ENCODE peak calls at places on chromosomes 13 and 19, in ten cellular contexts. One of them, this sample, is unnamed.

GRCh38 chr19:873084-874019 is 13.9 kb downstream of the CFD start:
- DNase-seq in tibial artery: no peak
- DNase-seq in pancreas: no peak
- DNase-seq in lung: peak
- DNase-seq in A549: peak
- DNase-seq in vagina: no peak
- DNase-seq in brain microvascular endothelial cell: no peak
- DNase-seq in AG04450: no peak
- DNase-seq in CD8-positive, alpha-beta memory T cell: peak
- DNase-seq in gastrocnemius medialis: no peak
- DNase-seq in this sample: peak

GRCh38 chr19:56071151-56071550 is 49.9 kb downstream of the ZNF787 start:
- DNase-seq in CD8-positive, alpha-beta memory T cell: no peak
- DNase-seq in gastrocnemius medialis: no peak
- DNase-seq in lung: no peak
- DNase-seq in AG04450: no peak
- DNase-seq in pancreas: no peak
- DNase-seq in tibial artery: no peak
- DNase-seq in brain microvascular endothelial cell: no peak
- DNase-seq in vagina: no peak
- DNase-seq in A549: no peak
- DNase-seq in this sample: no peak

GRCh38 chr13:49165798-49166752 is 54.1 kb upstream of the MLNR start:
- DNase-seq in vagina: no peak
- DNase-seq in gastrocnemius medialis: no peak
- DNase-seq in CD8-positive, alpha-beta memory T cell: no peak
- DNase-seq in lung: no peak
- DNase-seq in pancreas: no peak
- DNase-seq in brain microvascular endothelial cell: no peak
- DNase-seq in A549: no peak
- DNase-seq in tibial artery: no peak
- DNase-seq in AG04450: no peak
- DNase-seq in this sample: no peak

GRCh38 chr19:47075179-47075811 is 26.9 kb upstream of the TMEM160 start:
- DNase-seq in vagina: no peak
- DNase-seq in brain microvascular endothelial cell: no peak
- DNase-seq in CD8-positive, alpha-beta memory T cell: no peak
- DNase-seq in A549: no peak
- DNase-seq in gastrocnemius medialis: no peak
- DNase-seq in tibial artery: no peak
- DNase-seq in lung: no peak
- DNase-seq in AG04450: no peak
- DNase-seq in pancreas: no peak
- DNase-seq in this sample: peak

GRCh38 chr13:97194473-97194872 is 27.7 kb upstream of the MBNL2 start:
- DNase-seq in tibial artery: no peak
- DNase-seq in vagina: no peak
- DNase-seq in lung: no peak
- DNase-seq in gastrocnemius medialis: no peak
- DNase-seq in CD8-positive, alpha-beta memory T cell: no peak
- DNase-seq in brain microvascular endothelial cell: peak
- DNase-seq in A549: no peak
- DNase-seq in pancreas: no peak
- DNase-seq in AG04450: no peak
- DNase-seq in this sample: no peak

GRCh38 chr13:25001807-25002206 is 94.1 kb upstream of the PABPC3 start:
- DNase-seq in A549: no peak
- DNase-seq in AG04450: no peak
- DNase-seq in gastrocnemius medialis: no peak
- DNase-seq in brain microvascular endothelial cell: no peak
- DNase-seq in vagina: no peak
- DNase-seq in lung: no peak
- DNase-seq in tibial artery: no peak
- DNase-seq in pancreas: no peak
- DNase-seq in CD8-positive, alpha-beta memory T cell: no peak
- DNase-seq in this sample: no peak

GRCh38 chr19:42038675-42039074 is 31.3 kb downstream of the GRIK5 start:
- DNase-seq in tibial artery: no peak
- DNase-seq in vagina: no peak
- DNase-seq in CD8-positive, alpha-beta memory T cell: no peak
- DNase-seq in gastrocnemius medialis: peak
- DNase-seq in brain microvascular endothelial cell: no peak
- DNase-seq in pancreas: no peak
- DNase-seq in lung: no peak
- DNase-seq in AG04450: no peak
- DNase-seq in A549: no peak
- DNase-seq in this sample: peak

GRCh38 chr19:41352609-41353465 is 885 bp downstream of the TGFB1 start:
- DNase-seq in lung: peak
- DNase-seq in CD8-positive, alpha-beta memory T cell: peak
- DNase-seq in AG04450: no peak
- DNase-seq in tibial artery: peak
- DNase-seq in pancreas: peak
- DNase-seq in gastrocnemius medialis: no peak
- DNase-seq in A549: peak
- DNase-seq in brain microvascular endothelial cell: peak
- DNase-seq in vagina: no peak
- DNase-seq in this sample: peak

GRCh38 chr13:73337511-73337910 is 278.7 kb downstream of the KLF5 start:
- DNase-seq in pancreas: no peak
- DNase-seq in tibial artery: no peak
- DNase-seq in brain microvascular endothelial cell: no peak
- DNase-seq in AG04450: no peak
- DNase-seq in lung: no peak
- DNase-seq in CD8-positive, alpha-beta memory T cell: no peak
- DNase-seq in gastrocnemius medialis: no peak
- DNase-seq in vagina: no peak
- DNase-seq in A549: no peak
- DNase-seq in this sample: no peak

GRCh38 chr13:73334459-73334858 is 275.7 kb downstream of the KLF5 start:
- DNase-seq in lung: no peak
- DNase-seq in tibial artery: no peak
- DNase-seq in AG04450: no peak
- DNase-seq in A549: peak
- DNase-seq in brain microvascular endothelial cell: no peak
- DNase-seq in pancreas: no peak
- DNase-seq in CD8-positive, alpha-beta memory T cell: no peak
- DNase-seq in gastrocnemius medialis: no peak
- DNase-seq in vagina: no peak
- DNase-seq in this sample: no peak

GRCh38 chr13:73335226-73335625 is 276.4 kb downstream of the KLF5 start:
- DNase-seq in pancreas: no peak
- DNase-seq in tibial artery: no peak
- DNase-seq in brain microvascular endothelial cell: peak
- DNase-seq in A549: peak
- DNase-seq in lung: no peak
- DNase-seq in AG04450: no peak
- DNase-seq in vagina: no peak
- DNase-seq in gastrocnemius medialis: no peak
- DNase-seq in CD8-positive, alpha-beta memory T cell: no peak
- DNase-seq in this sample: no peak

GRCh38 chr13:73336789-73337188 is 278.0 kb downstream of the KLF5 start:
- DNase-seq in lung: no peak
- DNase-seq in brain microvascular endothelial cell: no peak
- DNase-seq in pancreas: no peak
- DNase-seq in gastrocnemius medialis: no peak
- DNase-seq in tibial artery: no peak
- DNase-seq in CD8-positive, alpha-beta memory T cell: no peak
- DNase-seq in vagina: no peak
- DNase-seq in A549: peak
- DNase-seq in AG04450: no peak
- DNase-seq in this sample: no peak

GRCh38 chr13:73335938-73336337 is 277.1 kb downstream of the KLF5 start:
- DNase-seq in CD8-positive, alpha-beta memory T cell: no peak
- DNase-seq in AG04450: no peak
- DNase-seq in pancreas: no peak
- DNase-seq in vagina: no peak
- DNase-seq in brain microvascular endothelial cell: no peak
- DNase-seq in lung: no peak
- DNase-seq in gastrocnemius medialis: no peak
- DNase-seq in A549: peak
- DNase-seq in tibial artery: no peak
- DNase-seq in this sample: no peak
- H3K27ac ChIP-seq in CD8-positive, alpha-beta memory T cell: no peak
- H3K27ac ChIP-seq in AG04450: no peak
- H3K27ac ChIP-seq in pancreas: no peak
- H3K27ac ChIP-seq in vagina: no peak
- H3K27ac ChIP-seq in brain microvascular endothelial cell: no peak
- H3K27ac ChIP-seq in lung: no peak
- H3K27ac ChIP-seq in gastrocnemius medialis: no peak
- H3K27ac ChIP-seq in A549: peak
- H3K27ac ChIP-seq in tibial artery: no peak
- H3K27ac ChIP-seq in this sample: no peak

DNA sequence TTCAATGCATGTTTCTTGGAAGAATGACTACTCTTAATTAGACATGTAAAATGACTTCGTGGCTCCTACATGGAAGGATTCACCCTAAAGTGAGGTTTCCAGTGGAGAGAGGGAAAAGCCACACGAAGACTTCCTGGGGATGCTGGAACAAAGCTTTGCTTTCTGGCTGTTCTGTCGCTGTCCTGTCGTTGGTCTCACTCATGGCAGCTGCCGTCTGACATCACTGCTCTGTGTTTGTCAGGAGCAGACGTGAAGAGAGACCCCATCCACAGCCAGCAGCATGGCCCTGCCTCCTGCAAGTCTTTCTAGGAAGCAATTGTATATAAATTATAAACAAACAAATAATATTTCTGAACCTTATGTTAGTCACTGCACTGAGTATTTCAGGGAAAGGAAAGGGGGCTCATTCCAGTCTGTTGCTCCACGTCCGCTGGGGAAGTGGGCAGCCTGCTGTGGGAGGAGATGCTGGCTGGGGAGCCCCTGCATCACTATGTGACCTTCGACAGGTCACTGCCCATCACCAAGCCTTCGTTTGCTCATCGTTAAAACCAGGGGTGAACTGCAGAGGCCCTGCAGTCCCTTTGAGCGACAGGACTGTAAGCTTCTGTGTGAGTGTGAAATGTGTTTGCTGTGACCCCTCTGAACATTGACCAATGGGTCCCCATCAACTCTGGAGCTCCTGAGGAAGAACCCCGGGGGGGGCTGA is 151.0 kb downstream of the DCT start:
- DNase-seq in vagina: no peak
- DNase-seq in lung: no peak
- DNase-seq in A549: no peak
- DNase-seq in AG04450: no peak
- DNase-seq in gastrocnemius medialis: no peak
- DNase-seq in pancreas: no peak
- DNase-seq in brain microvascular endothelial cell: no peak
- DNase-seq in CD8-positive, alpha-beta memory T cell: no peak
- DNase-seq in tibial artery: no peak
- DNase-seq in this sample: no peak
- H3K27ac ChIP-seq in vagina: no peak
- H3K27ac ChIP-seq in lung: no peak
- H3K27ac ChIP-seq in A549: peak
- H3K27ac ChIP-seq in AG04450: peak
- H3K27ac ChIP-seq in gastrocnemius medialis: peak
- H3K27ac ChIP-seq in pancreas: no peak
- H3K27ac ChIP-seq in brain microvascular endothelial cell: peak
- H3K27ac ChIP-seq in CD8-positive, alpha-beta memory T cell: no peak
- H3K27ac ChIP-seq in tibial artery: peak
- H3K27ac ChIP-seq in this sample: no peak

GRCh38 chr13:50426932-50427331 is 411.7 kb downstream of the KCNRG start:
- DNase-seq in tibial artery: no peak
- DNase-seq in A549: no peak
- DNase-seq in pancreas: no peak
- DNase-seq in brain microvascular endothelial cell: no peak
- DNase-seq in CD8-positive, alpha-beta memory T cell: no peak
- DNase-seq in gastrocnemius medialis: no peak
- DNase-seq in AG04450: no peak
- DNase-seq in lung: no peak
- DNase-seq in vagina: no peak
- DNase-seq in this sample: peak

GRCh38 chr13:50425772-50426171 is 410.5 kb downstream of the KCNRG start:
- DNase-seq in gastrocnemius medialis: no peak
- DNase-seq in lung: no peak
- DNase-seq in CD8-positive, alpha-beta memory T cell: no peak
- DNase-seq in AG04450: no peak
- DNase-seq in brain microvascular endothelial cell: no peak
- DNase-seq in A549: no peak
- DNase-seq in vagina: no peak
- DNase-seq in pancreas: no peak
- DNase-seq in tibial artery: no peak
- DNase-seq in this sample: no peak

GRCh38 chr13:50424993-50425392 is 409.7 kb downstream of the KCNRG start:
- DNase-seq in tibial artery: no peak
- DNase-seq in vagina: no peak
- DNase-seq in pancreas: no peak
- DNase-seq in brain microvascular endothelial cell: no peak
- DNase-seq in CD8-positive, alpha-beta memory T cell: no peak
- DNase-seq in lung: no peak
- DNase-seq in gastrocnemius medialis: no peak
- DNase-seq in A549: no peak
- DNase-seq in AG04450: no peak
- DNase-seq in this sample: no peak

GRCh38 chr13:50422181-50423148 is 407.2 kb downstream of the KCNRG start:
- DNase-seq in AG04450: no peak
- DNase-seq in pancreas: no peak
- DNase-seq in lung: no peak
- DNase-seq in gastrocnemius medialis: no peak
- DNase-seq in CD8-positive, alpha-beta memory T cell: no peak
- DNase-seq in tibial artery: no peak
- DNase-seq in brain microvascular endothelial cell: no peak
- DNase-seq in vagina: no peak
- DNase-seq in A549: no peak
- DNase-seq in this sample: no peak

DNA sequence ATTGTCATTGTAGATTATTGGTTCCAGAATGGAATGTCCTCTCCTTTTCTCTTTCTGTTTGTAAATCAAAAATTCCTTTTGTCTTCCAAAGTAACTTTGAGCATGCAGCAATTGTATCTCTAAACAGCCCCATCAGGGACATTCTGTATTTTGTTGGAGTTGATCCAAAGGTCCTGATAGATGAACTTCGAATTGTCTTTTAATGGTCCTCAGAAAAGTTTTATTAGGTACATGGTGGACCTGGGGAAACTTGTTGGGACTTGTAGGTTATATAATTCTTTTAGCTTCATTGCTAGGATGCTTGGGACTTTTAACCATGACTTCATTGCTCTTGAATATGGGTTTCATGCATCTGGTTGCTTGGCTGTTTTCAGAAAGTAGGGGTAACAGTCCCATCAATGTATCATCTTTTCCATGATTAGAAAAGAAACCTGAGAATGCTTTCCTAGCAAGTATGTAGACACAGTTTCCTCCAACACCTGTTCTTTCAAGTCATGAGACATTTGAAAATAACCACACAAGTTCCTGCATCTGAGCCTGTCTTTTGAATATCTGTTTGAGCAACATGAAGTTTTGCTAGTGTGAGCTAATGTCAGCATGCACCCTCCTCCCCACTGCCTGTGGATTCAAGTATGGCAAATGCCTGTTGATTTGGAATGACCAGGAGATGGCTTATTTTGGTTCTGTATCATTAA is 413.1 kb downstream of the KCNRG start:
- DNase-seq in gastrocnemius medialis: peak
- DNase-seq in lung: no peak
- DNase-seq in brain microvascular endothelial cell: no peak
- DNase-seq in AG04450: no peak
- DNase-seq in tibial artery: no peak
- DNase-seq in vagina: no peak
- DNase-seq in pancreas: no peak
- DNase-seq in A549: no peak
- DNase-seq in CD8-positive, alpha-beta memory T cell: no peak
- DNase-seq in this sample: no peak
- H3K27ac ChIP-seq in gastrocnemius medialis: peak
- H3K27ac ChIP-seq in lung: no peak
- H3K27ac ChIP-seq in brain microvascular endothelial cell: no peak
- H3K27ac ChIP-seq in AG04450: no peak
- H3K27ac ChIP-seq in tibial artery: no peak
- H3K27ac ChIP-seq in vagina: no peak
- H3K27ac ChIP-seq in pancreas: no peak
- H3K27ac ChIP-seq in A549: no peak
- H3K27ac ChIP-seq in CD8-positive, alpha-beta memory T cell: no peak
- H3K27ac ChIP-seq in this sample: no peak

GRCh38 chr13:112781287-112781686 is 91.4 kb downstream of the ATP11A start:
- DNase-seq in gastrocnemius medialis: no peak
- DNase-seq in tibial artery: no peak
- DNase-seq in CD8-positive, alpha-beta memory T cell: no peak
- DNase-seq in lung: no peak
- DNase-seq in pancreas: no peak
- DNase-seq in A549: no peak
- DNase-seq in brain microvascular endothelial cell: no peak
- DNase-seq in vagina: peak
- DNase-seq in AG04450: no peak
- DNase-seq in this sample: no peak

GRCh38 chr13:112783946-112784500 is 94.2 kb downstream of the ATP11A start:
- DNase-seq in CD8-positive, alpha-beta memory T cell: no peak
- DNase-seq in pancreas: no peak
- DNase-seq in vagina: no peak
- DNase-seq in A549: no peak
- DNase-seq in gastrocnemius medialis: no peak
- DNase-seq in brain microvascular endothelial cell: no peak
- DNase-seq in tibial artery: no peak
- DNase-seq in lung: peak
- DNase-seq in AG04450: no peak
- DNase-seq in this sample: peak

GRCh38 chr13:112783135-112783945 is 93.5 kb downstream of the ATP11A start:
- DNase-seq in brain microvascular endothelial cell: peak
- DNase-seq in vagina: peak
- DNase-seq in AG04450: peak
- DNase-seq in lung: no peak
- DNase-seq in CD8-positive, alpha-beta memory T cell: peak
- DNase-seq in gastrocnemius medialis: no peak
- DNase-seq in tibial artery: no peak
- DNase-seq in A549: no peak
- DNase-seq in pancreas: no peak
- DNase-seq in this sample: no peak

GRCh38 chr13:112781881-112782361 is 92.1 kb downstream of the ATP11A start:
- DNase-seq in AG04450: no peak
- DNase-seq in CD8-positive, alpha-beta memory T cell: no peak
- DNase-seq in tibial artery: no peak
- DNase-seq in lung: peak
- DNase-seq in vagina: peak
- DNase-seq in gastrocnemius medialis: no peak
- DNase-seq in pancreas: no peak
- DNase-seq in A549: no peak
- DNase-seq in brain microvascular endothelial cell: no peak
- DNase-seq in this sample: peak

DNA sequence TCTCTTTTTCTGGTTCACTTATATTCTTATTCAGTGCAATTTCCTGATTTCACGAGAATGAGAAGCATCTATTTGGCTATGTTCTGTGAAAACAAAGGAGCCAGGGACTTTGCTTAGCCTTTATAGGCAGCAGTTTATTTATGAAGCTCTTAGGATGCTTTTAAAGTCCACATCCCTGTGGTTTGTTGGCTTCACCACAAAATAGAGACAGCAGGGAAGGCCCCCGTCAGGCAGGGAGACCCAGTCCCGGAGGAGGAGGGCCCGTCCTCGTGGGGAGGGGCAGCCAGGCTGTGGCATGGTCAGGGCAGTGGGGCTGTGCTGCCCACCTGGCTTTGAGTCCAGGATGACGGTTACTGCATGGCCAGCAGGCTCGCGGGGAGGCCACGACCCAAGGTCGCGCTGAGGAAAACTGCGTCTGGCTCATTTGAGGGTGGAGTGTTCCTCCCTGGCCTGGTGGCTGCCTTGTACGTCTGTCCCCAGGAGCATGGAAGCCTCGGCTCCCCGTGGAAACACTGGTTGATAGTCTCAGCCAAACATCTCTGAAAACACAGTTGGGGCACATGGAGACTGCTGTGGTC is 92.7 kb downstream of the ATP11A start:
- DNase-seq in pancreas: no peak
- DNase-seq in tibial artery: no peak
- DNase-seq in CD8-positive, alpha-beta memory T cell: peak
- DNase-seq in vagina: peak
- DNase-seq in gastrocnemius medialis: no peak
- DNase-seq in brain microvascular endothelial cell: no peak
- DNase-seq in lung: no peak
- DNase-seq in AG04450: no peak
- DNase-seq in A549: no peak
- DNase-seq in this sample: peak
- H3K27ac ChIP-seq in pancreas: peak
- H3K27ac ChIP-seq in tibial artery: no peak
- H3K27ac ChIP-seq in CD8-positive, alpha-beta memory T cell: no peak
- H3K27ac ChIP-seq in vagina: peak
- H3K27ac ChIP-seq in gastrocnemius medialis: peak
- H3K27ac ChIP-seq in brain microvascular endothelial cell: no peak
- H3K27ac ChIP-seq in lung: peak
- H3K27ac ChIP-seq in AG04450: no peak
- H3K27ac ChIP-seq in A549: no peak
- H3K27ac ChIP-seq in this sample: peak

This sample was measured in adrenal gland.